ENCODE peak calls at places on chromosomes 6 and 20, in five cellular contexts. A is GM23338, C is mesendoderm, J is AG04450, L is A549. Q is an unnamed sample.

GRCh38 chr20:4820833-4821518 is 99.3 kb downstream of the PRND start:
- DNase-seq in A (no peak), C (no peak), J (peak; percentile 60), L (peak; percentile 41), Q (no peak)

GRCh38 chr6:127949251-127949650 is 48.4 kb upstream of the THEMIS start:
- DNase-seq in A (no peak), C (no peak), J (no peak), L (no peak), Q (no peak)

GRCh38 chr6:167252271-167252670 is 38.8 kb upstream of the UNC93A start:
- DNase-seq in A (no peak), C (no peak), J (no peak), L (no peak), Q (no peak)

GRCh38 chr6:6008114-6008647 is 1.5 kb upstream of the NRN1 start:
- DNase-seq in A (no peak), C (no peak), J (no peak), L (no peak), Q (no peak)

GRCh38 chr20:4068708-4069107 is 53.4 kb upstream of the RNF24 start:
- DNase-seq in A (no peak), C (no peak), J (no peak), L (no peak), Q (no peak)

GRCh38 chr6:81767163-81768000 is 14.9 kb upstream of the TENT5A start:
- DNase-seq in A (peak; percentile 26), C (peak; percentile 51), J (no peak), L (no peak), Q (peak; percentile 29)

GRCh38 chr6:161584051-161584450 is 310.2 kb upstream of the AGPAT4 start:
- DNase-seq in A (no peak), C (no peak), J (no peak), L (no peak), Q (no peak)

GRCh38 chr20:37901667-37902503 is 1.0 kb upstream of the VSTM2L start:
- DNase-seq in A (peak; percentile 82), C (peak; percentile 88), J (peak; percentile 3), L (peak; percentile 77), Q (peak; percentile 41)

GRCh38 chr6:12327391-12327790 is 37.2 kb downstream of the EDN1 start:
- DNase-seq in A (peak; percentile 11), C (no peak), J (no peak), L (no peak), Q (peak; percentile 77)

GRCh38 chr6:154478021-154478651 is 32.3 kb downstream of the CNKSR3 start:
- DNase-seq in A (no peak), C (no peak), J (no peak), L (no peak), Q (no peak)

GRCh38 chr6:168181316-168181715 is 102.3 kb upstream of the FRMD1 start:
- DNase-seq in A (no peak), C (no peak), J (no peak), L (no peak), Q (no peak)

GRCh38 chr6:130178692-130179091 is 44.1 kb downstream of the SAMD3 start:
- DNase-seq in A (no peak), C (peak; percentile 90), J (peak; percentile 74), L (peak; percentile 5), Q (peak; percentile 69)

GRCh38 chr6:41578714-41579610 is 32.8 kb downstream of the FOXP4 start:
- DNase-seq in A (peak; percentile 90), C (peak; percentile 93), J (no peak), L (peak; percentile 54), Q (peak; percentile 77)

GRCh38 chr20:7196481-7196880 is 429.0 kb downstream of the BMP2 start:
- DNase-seq in A (no peak), C (no peak), J (no peak), L (no peak), Q (no peak)

GRCh38 chr6:113967777-113968176 is 3.2 kb downstream of the HDAC2 start:
- DNase-seq in A (peak; percentile 31), C (no peak), J (no peak), L (no peak), Q (no peak)

GRCh38 chr6:134173007-134173690 is 120.7 kb upstream of the SLC2A12 start:
- DNase-seq in A (no peak), C (no peak), J (no peak), L (no peak), Q (no peak)

GRCh38 chr6:44229376-44230033 is 6.1 kb downstream of the SLC29A1 start:
- DNase-seq in A (no peak), C (no peak), J (no peak), L (no peak), Q (no peak)

GRCh38 chr6:7542065-7542877 is 800 bp downstream of the DSP start:
- DNase-seq in A (peak; percentile 82), C (peak; percentile 70), J (no peak), L (peak; percentile 21), Q (no peak)

GRCh38 chr20:51563141-51563596 is 20.6 kb upstream of the NFATC2 start:
- DNase-seq in A (no peak), C (no peak), J (no peak), L (no peak), Q (no peak)

GRCh38 chr6:125658759-125659431 is 90.5 kb upstream of the HEY2 start:
- DNase-seq in A (no peak), C (peak; percentile 43), J (no peak), L (no peak), Q (peak; percentile 77)

GRCh38 chr6:139392834-139393233 is 18.4 kb upstream of the CITED2 start:
- DNase-seq in A (no peak), C (no peak), J (no peak), L (no peak), Q (no peak)

GRCh38 chr6:179340-179950 is 112.8 kb upstream of the DUSP22 start:
- DNase-seq in A (no peak), C (no peak), J (no peak), L (no peak), Q (no peak)

GRCh38 chr20:9617940-9618339 is 103.5 kb downstream of the LAMP5 start:
- DNase-seq in A (peak; percentile 70), C (peak; percentile 65), J (no peak), L (peak; percentile 69), Q (no peak)

GRCh38 chr20:51457281-51457932 is 85.1 kb downstream of the NFATC2 start:
- DNase-seq in A (no peak), C (no peak), J (no peak), L (peak; percentile 40), Q (no peak)

DNA sequence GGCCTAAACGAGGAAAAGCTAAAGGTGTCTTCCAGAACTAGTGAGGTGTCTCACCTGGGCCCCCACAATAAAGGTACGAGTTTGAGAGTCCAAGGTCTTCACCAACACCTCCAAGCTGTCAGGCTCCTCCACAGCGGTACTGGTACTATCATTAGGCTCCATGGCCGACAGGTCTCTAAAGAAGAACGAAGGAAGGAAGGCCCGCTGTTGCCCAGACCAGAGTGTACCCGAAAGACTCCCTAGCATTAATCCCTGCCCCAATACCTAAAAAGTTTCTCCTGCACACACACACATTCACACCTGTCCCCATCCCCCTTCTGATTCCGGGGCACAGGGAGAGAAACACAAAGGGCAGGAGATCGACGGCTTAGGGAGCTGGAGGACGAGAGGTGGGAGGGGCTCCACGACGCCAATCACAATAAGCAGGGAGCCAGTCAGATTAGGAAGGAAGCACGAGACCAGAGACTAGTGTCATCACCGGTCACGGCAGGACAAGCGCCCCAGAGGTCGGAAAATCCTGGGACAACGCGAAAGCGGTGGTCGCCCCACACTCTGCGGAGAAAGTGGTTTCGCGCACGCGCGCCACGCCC is 764 bp downstream of the BAG6 start:
- DNase-seq in A (peak; percentile 90), C (peak; percentile 96), J (no peak), L (peak; percentile 58), Q (no peak)
- H3K27ac ChIP-seq in A (peak overlapping the region; percentile 96), C (peak overlapping the region; percentile 77), J (peak overlapping the region; percentile 98), L (peak overlapping the region; percentile 99), Q (peak overlapping the region; percentile 82)

GRCh38 chr20:43532416-43533055 is 25.0 kb downstream of the L3MBTL1 start:
- DNase-seq in A (no peak), C (no peak), J (no peak), L (no peak), Q (no peak)

GRCh38 chr20:43529457-43530153 is 22.1 kb downstream of the L3MBTL1 start:
- DNase-seq in A (no peak), C (no peak), J (no peak), L (no peak), Q (no peak)

GRCh38 chr20:43529051-43529450 is 21.6 kb downstream of the L3MBTL1 start:
- DNase-seq in A (no peak), C (no peak), J (no peak), L (no peak), Q (no peak)

GRCh38 chr20:43531091-43531443 is 23.6 kb downstream of the L3MBTL1 start:
- DNase-seq in A (no peak), C (no peak), J (no peak), L (no peak), Q (no peak)

DNA sequence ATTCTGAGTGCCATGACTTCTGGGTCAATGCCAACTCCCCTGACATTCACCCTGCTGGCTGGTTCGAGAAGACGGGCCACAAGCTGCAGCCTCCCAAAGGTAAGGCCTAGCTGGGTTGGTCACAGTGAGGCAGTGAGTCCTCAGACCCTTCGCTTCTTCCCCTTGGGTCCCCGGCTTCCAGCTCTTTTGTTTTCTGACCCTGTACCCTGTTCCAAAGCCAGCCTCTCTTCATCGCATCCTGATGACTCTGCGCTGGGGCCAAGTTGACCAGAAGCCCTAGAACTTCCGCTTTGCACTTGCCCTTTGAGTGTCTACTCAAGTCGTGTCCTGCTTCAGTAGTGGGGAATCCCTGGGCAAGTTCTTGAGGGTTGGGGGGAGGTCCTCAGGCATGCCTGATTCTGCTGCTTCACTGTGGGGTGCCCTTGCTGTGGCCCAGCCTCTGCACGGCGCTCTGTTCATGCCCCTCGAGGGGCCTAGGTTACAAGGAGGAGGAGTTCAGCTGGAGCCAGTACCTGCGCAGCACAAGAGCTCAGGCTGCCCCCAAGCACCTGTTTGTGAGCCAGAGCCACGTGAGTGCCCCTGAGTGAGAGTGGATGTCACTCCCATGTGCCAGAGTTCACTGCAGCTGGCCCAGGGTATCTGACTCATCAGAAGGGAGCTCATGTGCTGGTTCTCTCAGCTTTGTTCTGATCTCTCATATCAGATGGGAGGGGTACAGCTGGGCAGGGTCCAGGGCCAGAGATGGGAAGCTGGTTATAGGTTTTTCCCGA is 23.0 kb downstream of the L3MBTL1 start:
- DNase-seq in A (no peak), C (no peak), J (no peak), L (peak; percentile 16), Q (no peak)
- H3K4me3 ChIP-seq in A (no peak overlapping the region), C (no peak overlapping the region), J (no peak overlapping the region), L (no peak overlapping the region), Q (no peak overlapping the region)

DNA sequence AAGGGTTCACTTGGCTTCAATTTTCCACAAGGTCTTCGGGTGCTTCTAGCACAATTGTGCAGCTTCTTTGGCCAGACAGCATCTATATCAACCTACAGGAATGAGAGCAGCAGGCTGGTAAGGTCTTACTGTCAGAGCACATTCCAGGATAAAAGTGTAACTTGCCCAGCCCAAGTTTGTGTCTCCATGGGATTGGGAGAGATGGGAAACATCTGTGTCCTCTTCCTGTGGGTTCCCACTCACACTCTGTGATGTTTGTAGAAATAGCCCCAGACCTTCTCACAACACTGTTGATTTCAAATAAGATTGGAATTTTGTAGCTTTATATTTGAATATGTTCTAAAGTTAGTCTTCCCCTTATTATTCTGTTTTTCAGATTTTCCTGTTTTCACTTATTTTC is 83.4 kb upstream of the RGS17 start:
- DNase-seq in A (no peak), C (peak; percentile 5), J (no peak), L (no peak), Q (no peak)
- H3K27ac ChIP-seq in A (no peak overlapping the region), C (no peak overlapping the region), J (no peak overlapping the region), L (no peak overlapping the region), Q (no peak overlapping the region)

DNA sequence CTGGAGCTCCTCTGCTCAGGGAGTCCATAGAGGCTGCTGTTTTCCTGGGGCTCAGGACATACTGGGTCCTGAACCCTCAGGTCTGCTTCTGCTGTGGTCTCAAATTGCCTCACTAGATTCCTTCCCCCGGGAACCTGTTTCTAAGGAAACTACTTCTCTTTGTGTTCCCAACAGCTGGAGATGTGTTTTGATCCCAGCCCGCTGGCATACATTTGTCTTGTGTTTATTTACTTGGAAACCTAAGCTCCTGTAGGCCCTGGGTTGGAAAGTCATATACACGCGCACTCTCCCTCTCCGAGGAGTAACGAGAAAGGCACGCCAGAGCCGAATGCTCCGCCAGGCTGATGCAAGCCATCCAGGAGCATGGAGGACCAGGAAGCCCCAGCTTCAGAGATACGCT is 222.8 kb downstream of the UST start:
- DNase-seq in A (peak; percentile 49), C (no peak), J (peak; percentile 86), L (no peak), Q (peak; percentile 87)
- H3K4me3 ChIP-seq in A (no peak overlapping the region), C (no peak overlapping the region), J (no peak overlapping the region), L (no peak overlapping the region), Q (no peak overlapping the region)

Q was measured in SJSA1.